ENCODE peak calls at places on chromosomes 16 and 17, in five cellular contexts. J is RWPE1, F is endodermal cell, C is progenitor cell of endocrine pancreas, X is foreskin keratinocyte. S is an unnamed sample.

GRCh38 chr16:85401370-85401916 is 211.7 kb upstream of the GSE1 start:
- DNase-seq in J (no peak), F (no peak), C (no peak), X (no peak), S (peak)

GRCh38 chr16:51670527-51670926 is 519.5 kb upstream of the SALL1 start:
- DNase-seq in J (no peak), F (no peak), C (no peak), X (no peak), S (no peak)

GRCh38 chr16:86923656-86924055 is 345.3 kb downstream of the FOXL1 start:
- DNase-seq in J (no peak), F (no peak), C (no peak), X (no peak), S (no peak)

GRCh38 chr16:83701494-83701893 is 106.3 kb upstream of the HSBP1 start:
- DNase-seq in J (peak), F (peak), C (peak), X (no peak), S (no peak)

GRCh38 chr16:12639044-12639443 is 164.6 kb downstream of the CPPED1 start:
- DNase-seq in J (peak), F (no peak), C (no peak), X (peak), S (no peak)

GRCh38 chr17:76123749-76124581 is 17.1 kb downstream of the FOXJ1 start:
- DNase-seq in J (no peak), F (peak), C (no peak), X (no peak), S (no peak)

GRCh38 chr17:72592242-72592966 is 471.6 kb downstream of the SOX9 start:
- DNase-seq in J (peak), F (peak), C (peak), X (peak), S (no peak)

GRCh38 chr17:62965149-62965648 is 836 bp upstream of the TANC2 start:
- DNase-seq in J (no peak), F (no peak), C (no peak), X (no peak), S (no peak)

GRCh38 chr17:64133546-64134215 is 3.7 kb upstream of the ERN1 start:
- DNase-seq in J (peak), F (peak), C (no peak), X (peak), S (no peak)

GRCh38 chr17:74431568-74432483 is at the start of gene GPRC5C:
- DNase-seq in J (peak), F (peak), C (peak), X (peak), S (peak)

GRCh38 chr16:85569615-85570212 is 43.4 kb upstream of the GSE1 start:
- DNase-seq in J (no peak), F (peak), C (no peak), X (no peak), S (peak)

GRCh38 chr17:80071116-80071980 is 30.0 kb upstream of the GAA start:
- DNase-seq in J (no peak), F (no peak), C (no peak), X (no peak), S (no peak)

GRCh38 chr16:12120331-12120981 is 143.9 kb downstream of the SNX29 start:
- DNase-seq in J (no peak), F (no peak), C (no peak), X (no peak), S (no peak)

GRCh38 chr16:76278976-76279375 is 1.8 kb downstream of the CNTNAP4 start:
- DNase-seq in J (peak), F (no peak), C (no peak), X (no peak), S (no peak)
- TF ChIP-seq CTCF in J (no peak), F (peak), C (peak), X (peak), S (no peak)

GRCh38 chr17:50620848-50621247 is 13.8 kb upstream of the ABCC3 start:
- DNase-seq in J (no peak), F (peak), C (no peak), X (no peak), S (no peak)
- TF ChIP-seq CTCF in J (no peak), F (peak), C (peak), X (peak), S (no peak)

GRCh38 chr17:44581868-44582267 is 24.6 kb downstream of the FZD2 start:
- DNase-seq in J (no peak), F (no peak), C (no peak), X (no peak), S (no peak)
- TF ChIP-seq CTCF in J (no peak), F (peak), C (peak), X (peak), S (no peak)

GRCh38 chr16:576823-577201 is 7.0 kb downstream of the PIGQ start:
- DNase-seq in J (no peak), F (peak), C (no peak), X (no peak), S (no peak)
- TF ChIP-seq CTCF in J (no peak), F (peak), C (peak), X (no peak), S (no peak)

GRCh38 chr16:8644513-8645140 is 23.1 kb downstream of the METTL22 start:
- DNase-seq in J (no peak), F (no peak), C (no peak), X (no peak), S (no peak)
- TF ChIP-seq CTCF in J (no peak), F (no peak), C (no peak), X (no peak), S (no peak)

GRCh38 chr17:32452281-32452680 is 8.0 kb downstream of the PSMD11 start:
- DNase-seq in J (no peak), F (no peak), C (no peak), X (no peak), S (no peak)
- TF ChIP-seq CTCF in J (no peak), F (no peak), C (no peak), X (no peak), S (no peak)

GRCh38 chr17:61349350-61349749 is 50.3 kb upstream of the TBX2 start:
- DNase-seq in J (no peak), F (peak), C (no peak), X (no peak), S (no peak)
- TF ChIP-seq CTCF in J (no peak), F (peak), C (peak), X (no peak), S (no peak)

GRCh38 chr16:77599793-77600415 is 122.4 kb upstream of the NUDT7 start:
- DNase-seq in J (peak), F (peak), C (no peak), X (peak), S (no peak)
- TF ChIP-seq CTCF in J (peak), F (peak), C (peak), X (peak), S (peak)

DNA sequence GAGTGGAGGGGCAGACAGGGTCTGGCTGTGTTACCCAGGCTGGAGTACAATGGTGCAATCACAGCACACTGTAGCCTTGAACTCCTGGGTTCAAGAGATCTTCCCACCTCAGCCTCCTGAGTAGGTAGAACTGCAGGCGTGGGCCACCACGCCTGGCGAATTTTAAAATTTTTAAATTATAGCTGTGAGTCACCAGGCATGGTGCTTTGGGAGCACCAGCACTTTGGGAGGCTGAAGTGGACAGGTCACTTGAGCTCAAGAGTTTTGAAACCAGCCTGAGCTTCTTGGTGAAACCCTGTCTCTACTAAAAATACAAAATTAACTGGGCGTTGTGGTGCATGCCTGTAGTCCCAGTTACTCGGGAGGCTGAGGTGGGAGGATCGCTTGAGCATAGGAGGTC is 114.0 kb downstream of the CHD9 start:
- DNase-seq in J (no peak), F (no peak), C (no peak), X (no peak), S (no peak)
- TF ChIP-seq CTCF in J (no peak), F (no peak), C (no peak), X (no peak), S (no peak)